ENCODE peak calls at places on chromosome 14, in four cellular contexts. One of them, this sample, is unnamed.
A peak's percentile ranks its signal among the peaks of the same experiment; 100 is the strongest.

GRCh38 chr14:68548194-68549056 is 244.4 kb downstream of the ZFP36L1 start:
- DNase-seq in HepG2: no peak
- DNase-seq in K562: no peak
- DNase-seq in GM12878: no peak
- DNase-seq in this sample: peak; percentile 46

GRCh38 chr14:50783542-50783941 is 47.4 kb downstream of the NIN start:
- DNase-seq in HepG2: no peak
- DNase-seq in K562: no peak
- DNase-seq in GM12878: no peak
- DNase-seq in this sample: no peak

GRCh38 chr14:29671034-29671433 is 256.6 kb downstream of the PRKD1 start:
- DNase-seq in HepG2: no peak
- DNase-seq in K562: no peak
- DNase-seq in GM12878: no peak
- DNase-seq in this sample: no peak

GRCh38 chr14:103007555-103007954 is 49.8 kb downstream of the CDC42BPB start:
- DNase-seq in HepG2: no peak
- DNase-seq in K562: no peak
- DNase-seq in GM12878: no peak
- DNase-seq in this sample: no peak

GRCh38 chr14:23302290-23303225 is at the start of gene PPP1R3E:
- DNase-seq in HepG2: peak; percentile 84
- DNase-seq in K562: peak; percentile 65
- DNase-seq in GM12878: no peak
- DNase-seq in this sample: peak; percentile 68

GRCh38 chr14:31124197-31124596 is 83.4 kb downstream of the HECTD1 start:
- DNase-seq in HepG2: no peak
- DNase-seq in K562: no peak
- DNase-seq in GM12878: no peak
- DNase-seq in this sample: no peak

GRCh38 chr14:65910108-65910507 is 497.6 kb downstream of the FUT8 start:
- DNase-seq in HepG2: no peak
- DNase-seq in K562: no peak
- DNase-seq in GM12878: no peak
- DNase-seq in this sample: no peak

GRCh38 chr14:54116972-54117371 is 160.3 kb upstream of the BMP4 start:
- DNase-seq in HepG2: peak; percentile 66
- DNase-seq in K562: no peak
- DNase-seq in GM12878: no peak
- DNase-seq in this sample: no peak

GRCh38 chr14:79568566-79568965 is 642.7 kb downstream of the DIO2 start:
- DNase-seq in HepG2: no peak
- DNase-seq in K562: no peak
- DNase-seq in GM12878: no peak
- DNase-seq in this sample: no peak

GRCh38 chr14:27528328-27528727 is 930.5 kb upstream of the NOVA1 start:
- DNase-seq in HepG2: peak; percentile 21
- DNase-seq in K562: no peak
- DNase-seq in GM12878: no peak
- DNase-seq in this sample: peak; percentile 37

GRCh38 chr14:58430156-58430555 is 2.6 kb downstream of the KIAA0586 start:
- DNase-seq in HepG2: no peak
- DNase-seq in K562: no peak
- DNase-seq in GM12878: no peak
- DNase-seq in this sample: no peak

GRCh38 chr14:31717294-31718085 is 156.3 kb downstream of the NUBPL start:
- DNase-seq in HepG2: peak; percentile 84
- DNase-seq in K562: no peak
- DNase-seq in GM12878: no peak
- DNase-seq in this sample: no peak

GRCh38 chr14:65926504-65926903 is 514.0 kb downstream of the FUT8 start:
- DNase-seq in HepG2: no peak
- DNase-seq in K562: no peak
- DNase-seq in GM12878: no peak
- DNase-seq in this sample: no peak

GRCh38 chr14:49679271-49679670 is 8.7 kb downstream of the POLE2 start:
- DNase-seq in HepG2: no peak
- DNase-seq in K562: no peak
- DNase-seq in GM12878: no peak
- DNase-seq in this sample: no peak

GRCh38 chr14:77051101-77051500 is 22.6 kb upstream of the IRF2BPL start:
- DNase-seq in HepG2: no peak
- DNase-seq in K562: no peak
- DNase-seq in GM12878: no peak
- DNase-seq in this sample: peak; percentile 64
- TF ChIP-seq FOXM1 in HepG2: no peak
- TF ChIP-seq FOXM1 in K562: no peak
- TF ChIP-seq FOXM1 in GM12878: no peak
- TF ChIP-seq FOXM1 in this sample: no peak

GRCh38 chr14:89356927-89357326 is 60.1 kb downstream of the FOXN3 start:
- DNase-seq in HepG2: no peak
- DNase-seq in K562: no peak
- DNase-seq in GM12878: no peak
- DNase-seq in this sample: no peak

GRCh38 chr14:89357655-89358297 is 59.3 kb downstream of the FOXN3 start:
- DNase-seq in HepG2: no peak
- DNase-seq in K562: no peak
- DNase-seq in GM12878: no peak
- DNase-seq in this sample: no peak

GRCh38 chr14:89359477-89360222 is 57.4 kb downstream of the FOXN3 start:
- DNase-seq in HepG2: no peak
- DNase-seq in K562: no peak
- DNase-seq in GM12878: no peak
- DNase-seq in this sample: no peak

GRCh38 chr14:89356496-89356895 is 60.5 kb downstream of the FOXN3 start:
- DNase-seq in HepG2: no peak
- DNase-seq in K562: no peak
- DNase-seq in GM12878: no peak
- DNase-seq in this sample: no peak

DNA sequence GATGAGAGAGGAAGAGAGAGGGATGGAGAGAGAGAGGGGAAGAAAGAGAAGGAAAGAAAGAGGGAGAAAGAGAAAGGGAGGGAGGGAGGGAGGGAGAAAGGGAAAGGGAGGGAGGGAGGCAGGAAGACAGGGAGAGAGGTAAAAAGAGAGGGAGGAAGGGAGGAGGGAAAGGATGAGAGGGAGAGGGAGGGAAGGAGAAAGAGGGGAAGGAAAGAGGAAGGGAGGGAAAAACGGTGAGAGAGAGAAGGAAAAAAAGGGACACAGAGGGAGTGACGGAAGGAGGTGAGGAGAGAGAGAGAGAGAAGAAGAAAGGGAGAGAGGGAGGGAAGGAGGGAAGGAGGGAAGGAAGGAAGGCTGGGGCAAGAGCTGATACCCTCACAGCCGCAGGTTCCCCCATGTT is 56.8 kb downstream of the FOXN3 start:
- DNase-seq in HepG2: no peak
- DNase-seq in K562: no peak
- DNase-seq in GM12878: no peak
- DNase-seq in this sample: no peak
- H4K20me1 ChIP-seq in HepG2: no peaks in the 10 kb centered on the region
- H4K20me1 ChIP-seq in K562: no peaks in the 10 kb centered on the region
- H4K20me1 ChIP-seq in GM12878: no peaks in the 10 kb centered on the region
- H4K20me1 ChIP-seq in this sample: no peaks in the 10 kb centered on the region

DNA sequence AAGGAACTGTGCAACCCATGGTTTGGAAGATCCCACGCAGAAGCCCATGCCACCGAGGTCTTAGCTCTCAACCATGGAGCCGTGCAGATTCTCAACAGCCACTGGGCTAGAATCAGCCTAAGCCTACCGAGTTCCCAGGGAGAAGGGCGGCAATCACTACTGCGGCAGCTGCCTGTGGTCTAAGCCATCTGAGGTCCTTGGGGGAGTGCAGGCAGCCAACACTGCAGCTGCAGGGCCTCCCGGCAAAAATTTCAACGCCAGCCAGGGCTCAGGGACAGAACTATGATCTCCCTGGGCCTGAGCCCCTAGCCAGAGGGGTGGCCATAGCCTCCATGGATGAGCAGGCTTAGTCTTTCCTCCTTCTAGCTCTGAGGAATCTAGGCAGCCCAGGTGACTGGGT is 156.8 kb upstream of the CLEC14A start:
- DNase-seq in HepG2: no peak
- DNase-seq in K562: no peak
- DNase-seq in GM12878: no peak
- DNase-seq in this sample: no peak
- TF ChIP-seq TAF1 in HepG2: no peak
- TF ChIP-seq TAF1 in K562: no peak
- TF ChIP-seq TAF1 in GM12878: no peak
- TF ChIP-seq TAF1 in this sample: no peak

GRCh38 chr14:21072102-21072501 is 2.0 kb downstream of the ARHGEF40 start:
- DNase-seq in HepG2: no peak
- DNase-seq in K562: no peak
- DNase-seq in GM12878: no peak
- DNase-seq in this sample: peak; percentile 35
- TF ChIP-seq FOXM1 in HepG2: no peak
- TF ChIP-seq FOXM1 in K562: no peak
- TF ChIP-seq FOXM1 in GM12878: no peak
- TF ChIP-seq FOXM1 in this sample: no peak

GRCh38 chr14:100106661-100107112 is 41.5 kb downstream of the EVL start:
- DNase-seq in HepG2: no peak
- DNase-seq in K562: no peak
- DNase-seq in GM12878: no peak
- DNase-seq in this sample: no peak
- H4K20me1 ChIP-seq in HepG2: no peaks in the 10 kb centered on the region
- H4K20me1 ChIP-seq in K562: no peaks in the 10 kb centered on the region
- H4K20me1 ChIP-seq in GM12878: no peaks in the 10 kb centered on the region
- H4K20me1 ChIP-seq in this sample: peaks cover 3% of the 10 kb centered on the region

GRCh38 chr14:63174760-63175191 is 29.5 kb upstream of the RHOJ start:
- DNase-seq in HepG2: peak; percentile 45
- DNase-seq in K562: peak; percentile 5
- DNase-seq in GM12878: no peak
- DNase-seq in this sample: peak; percentile 55
- TF ChIP-seq TAF1 in HepG2: no peak
- TF ChIP-seq TAF1 in K562: no peak
- TF ChIP-seq TAF1 in GM12878: no peak
- TF ChIP-seq TAF1 in this sample: no peak

GRCh38 chr14:74510955-74511354 is 17.4 kb downstream of the ISCA2 start:
- DNase-seq in HepG2: no peak
- DNase-seq in K562: no peak
- DNase-seq in GM12878: no peak
- DNase-seq in this sample: no peak
- TF ChIP-seq FOXM1 in HepG2: no peak
- TF ChIP-seq FOXM1 in K562: no peak
- TF ChIP-seq FOXM1 in GM12878: no peak
- TF ChIP-seq FOXM1 in this sample: no peak

GRCh38 chr14:100881211-100882025 is 22.1 kb downstream of the RTL1 start:
- DNase-seq in HepG2: no peak
- DNase-seq in K562: no peak
- DNase-seq in GM12878: no peak
- DNase-seq in this sample: no peak

GRCh38 chr14:100878271-100879146 is 25.0 kb downstream of the RTL1 start:
- DNase-seq in HepG2: no peak
- DNase-seq in K562: no peak
- DNase-seq in GM12878: no peak
- DNase-seq in this sample: no peak

GRCh38 chr14:100880271-100881101 is 23.0 kb downstream of the RTL1 start:
- DNase-seq in HepG2: no peak
- DNase-seq in K562: no peak
- DNase-seq in GM12878: no peak
- DNase-seq in this sample: no peak

GRCh38 chr14:100879194-100879593 is 24.3 kb downstream of the RTL1 start:
- DNase-seq in HepG2: no peak
- DNase-seq in K562: no peak
- DNase-seq in GM12878: no peak
- DNase-seq in this sample: no peak

GRCh38 chr14:100879782-100880181 is 23.7 kb downstream of the RTL1 start:
- DNase-seq in HepG2: no peak
- DNase-seq in K562: no peak
- DNase-seq in GM12878: no peak
- DNase-seq in this sample: no peak
- H4K20me1 ChIP-seq in HepG2: no peaks in the 10 kb centered on the region
- H4K20me1 ChIP-seq in K562: no peaks in the 10 kb centered on the region
- H4K20me1 ChIP-seq in GM12878: no peaks in the 10 kb centered on the region
- H4K20me1 ChIP-seq in this sample: no peaks in the 10 kb centered on the region

DNA sequence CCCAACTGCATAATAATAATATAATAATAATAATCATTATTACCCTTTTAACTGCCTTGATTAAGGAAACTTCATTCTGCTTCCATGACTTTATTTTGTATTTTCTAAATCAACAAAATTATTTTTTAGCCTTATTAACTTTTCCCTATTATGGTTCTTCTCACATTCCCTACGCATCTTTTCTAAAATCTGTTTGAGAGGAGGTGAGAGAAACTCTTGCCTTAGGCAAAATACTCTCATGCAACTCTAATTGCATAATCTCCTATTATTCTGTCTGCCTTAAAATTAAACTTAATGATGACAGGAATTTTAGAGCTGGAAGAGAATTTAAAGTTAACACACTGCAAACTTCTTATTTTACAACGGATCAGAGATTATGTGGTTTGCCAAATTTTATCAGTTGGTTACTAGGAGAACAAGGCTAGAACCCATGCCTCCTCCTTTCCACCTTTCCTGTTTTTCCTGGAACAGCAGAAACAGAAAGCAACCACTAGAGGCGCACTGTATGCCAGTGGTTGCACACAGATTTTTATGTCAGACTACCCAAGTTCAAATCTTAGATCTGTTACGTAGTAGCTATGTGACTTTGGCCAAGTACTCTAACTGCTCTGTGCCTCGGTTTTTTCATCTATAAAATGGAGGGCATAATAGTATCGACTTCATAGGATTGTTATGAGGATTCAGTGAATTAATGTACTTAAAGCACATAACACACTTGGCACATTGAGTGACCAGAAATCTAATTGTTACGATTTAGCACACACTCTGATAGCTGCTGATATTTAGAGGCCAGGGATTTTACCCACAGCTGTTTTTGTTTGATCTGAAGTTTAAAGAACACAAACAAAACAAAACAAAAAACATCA is 4.4 kb upstream of the BRMS1L start:
- DNase-seq in HepG2: peak; percentile 83
- DNase-seq in K562: peak; percentile 32
- DNase-seq in GM12878: no peak
- DNase-seq in this sample: peak; percentile 61
- TF ChIP-seq TAF1 in HepG2: no peak
- TF ChIP-seq TAF1 in K562: no peak
- TF ChIP-seq TAF1 in GM12878: no peak
- TF ChIP-seq TAF1 in this sample: no peak

DNA sequence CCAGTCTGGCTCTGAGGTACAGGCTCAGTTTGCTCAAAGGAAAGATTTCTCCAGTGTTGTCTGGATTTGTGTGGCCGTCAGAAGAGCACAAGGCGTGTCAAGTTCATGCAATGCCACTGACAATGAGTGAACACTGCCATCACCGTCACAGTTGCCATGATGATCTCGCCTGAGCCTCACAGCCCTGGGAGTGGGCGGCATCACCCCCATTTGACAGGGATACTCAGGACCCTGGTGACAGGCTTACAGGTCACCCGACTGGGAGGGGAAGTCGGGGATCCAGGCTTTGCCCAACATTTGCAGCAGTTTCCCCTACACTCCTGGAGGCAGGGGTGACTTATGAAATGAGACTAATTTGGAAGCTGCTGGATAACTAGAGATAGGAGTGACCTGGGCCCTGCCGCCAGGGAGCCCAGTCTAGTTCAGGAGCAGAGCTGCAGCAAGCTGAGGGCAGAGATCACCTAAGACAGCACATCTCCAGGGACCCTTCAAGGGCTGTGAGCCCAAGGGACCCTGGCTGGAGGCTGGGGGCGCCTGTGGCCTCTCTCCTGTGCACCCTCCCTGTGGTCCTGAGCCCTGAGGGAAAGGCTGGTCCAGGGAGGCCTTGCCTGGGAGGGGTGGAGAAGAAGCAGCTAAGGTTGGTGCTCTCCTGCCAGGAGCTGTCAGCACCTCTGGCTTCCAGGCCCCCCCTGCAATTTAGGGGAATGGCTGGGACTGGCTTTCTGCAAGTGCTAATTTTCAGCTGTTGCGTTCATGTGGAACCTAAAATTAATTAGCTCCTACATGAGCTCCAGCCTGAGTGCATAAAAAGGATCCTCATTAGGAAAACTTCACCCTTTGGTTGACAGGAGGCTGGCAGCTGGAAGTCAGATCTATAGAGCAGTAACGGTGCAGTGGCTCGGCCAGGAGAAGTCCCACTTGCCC is 32.4 kb upstream of the BEGAIN start:
- DNase-seq in HepG2: no peak
- DNase-seq in K562: no peak
- DNase-seq in GM12878: no peak
- DNase-seq in this sample: peak; percentile 25
- TF ChIP-seq FOXM1 in HepG2: no peak
- TF ChIP-seq FOXM1 in K562: no peak
- TF ChIP-seq FOXM1 in GM12878: no peak
- TF ChIP-seq FOXM1 in this sample: no peak

This sample was measured in SK-N-SH.